ENCODE peak calls at places on chromosomes 6 and 20, in nine cellular contexts. K is Calu3; U is kidney glomerular epithelial cell; X is Right ventricle myocardium inferior; N is uterus; W is GM23338; A is NK-92 treated with Interleukin-12 subunit alpha and Interleukin-12 subunit beta, amount 100 ng/mL, for 24 hours; C is astrocyte; O is MCF 10A. H is an unnamed sample.
A peak's percentile ranks its signal among the peaks of the same experiment; 100 is the strongest.

GRCh38 chr6:150695652-150696051 is 96.0 kb downstream of the PLEKHG1 start:
- DNase-seq in W (no peak), U (peak; percentile 45), C (no peak), X (no peak), O (no peak), A (no peak), K (no peak), N (no peak), H (no peak)

GRCh38 chr20:35546127-35546526 is 4.2 kb downstream of the ERGIC3 start:
- DNase-seq in N (no peak), K (no peak), O (no peak), A (no peak), U (no peak), C (no peak), X (no peak), W (no peak), H (no peak)

GRCh38 chr6:170450946-170451761 is 102.0 kb downstream of the PSMB1 start:
- DNase-seq in X (no peak), W (no peak), C (no peak), O (no peak), N (no peak), A (no peak), K (no peak), U (no peak), H (no peak)

GRCh38 chr6:148491638-148492210 is 149.1 kb downstream of the SASH1 start:
- DNase-seq in X (no peak), O (no peak), K (no peak), U (no peak), C (peak; percentile 40), A (no peak), W (no peak), N (no peak), H (no peak)

GRCh38 chr6:52976149-52976548 is 18.9 kb downstream of the GSTA4 start:
- DNase-seq in C (no peak), U (no peak), X (no peak), A (no peak), N (no peak), O (no peak), W (no peak), K (no peak), H (no peak)

GRCh38 chr6:74409447-74409846 is 713.4 kb downstream of the CD109 start:
- DNase-seq in C (peak; percentile 62), K (no peak), O (peak; percentile 62), U (peak; percentile 63), N (no peak), A (no peak), X (no peak), W (peak; percentile 30), H (no peak)

GRCh38 chr20:12946789-12947188 is 62.0 kb upstream of the SPTLC3 start:
- DNase-seq in U (no peak), A (no peak), K (no peak), W (no peak), O (no peak), C (no peak), X (no peak), N (no peak), H (no peak)

GRCh38 chr6:16200231-16200941 is 38.0 kb upstream of the GMPR start:
- DNase-seq in X (no peak), N (no peak), O (no peak), C (no peak), K (no peak), W (no peak), U (no peak), A (no peak), H (no peak)